ENCODE peak calls at places on chromosomes 13 and 19, in seven cellular contexts. One of them, this sample, is unnamed.

GRCh38 chr13:20904908-20905307 is 2.4 kb upstream of the XPO4 start:
- DNase-seq in CD4-positive, CD25-positive, alpha-beta regulatory T cell: no peak
- DNase-seq in fibroblast of pulmonary artery: no peak
- DNase-seq in CD8-positive, alpha-beta memory T cell: no peak
- DNase-seq in NCI-H2081: no peak
- DNase-seq in heart right ventricle: no peak
- DNase-seq in kidney epithelial cell: no peak
- DNase-seq in this sample: no peak

GRCh38 chr19:48724796-48725753 is 5.5 kb upstream of the MAMSTR start:
- DNase-seq in CD4-positive, CD25-positive, alpha-beta regulatory T cell: no peak
- DNase-seq in fibroblast of pulmonary artery: peak
- DNase-seq in CD8-positive, alpha-beta memory T cell: peak
- DNase-seq in NCI-H2081: peak
- DNase-seq in heart right ventricle: no peak
- DNase-seq in kidney epithelial cell: no peak
- DNase-seq in this sample: peak

GRCh38 chr19:45402469-45403070 is 2.3 kb downstream of the PPP1R13L start:
- DNase-seq in CD4-positive, CD25-positive, alpha-beta regulatory T cell: peak
- DNase-seq in fibroblast of pulmonary artery: no peak
- DNase-seq in CD8-positive, alpha-beta memory T cell: peak
- DNase-seq in NCI-H2081: no peak
- DNase-seq in heart right ventricle: peak
- DNase-seq in kidney epithelial cell: no peak
- DNase-seq in this sample: no peak

GRCh38 chr19:45008554-45008953 is 7.3 kb downstream of the RELB start:
- DNase-seq in CD4-positive, CD25-positive, alpha-beta regulatory T cell: no peak
- DNase-seq in fibroblast of pulmonary artery: no peak
- DNase-seq in CD8-positive, alpha-beta memory T cell: no peak
- DNase-seq in NCI-H2081: no peak
- DNase-seq in heart right ventricle: no peak
- DNase-seq in kidney epithelial cell: no peak
- DNase-seq in this sample: no peak

GRCh38 chr13:113781571-113781970 is 22.5 kb downstream of the TMEM255B start:
- DNase-seq in CD4-positive, CD25-positive, alpha-beta regulatory T cell: no peak
- DNase-seq in fibroblast of pulmonary artery: no peak
- DNase-seq in CD8-positive, alpha-beta memory T cell: no peak
- DNase-seq in NCI-H2081: no peak
- DNase-seq in heart right ventricle: no peak
- DNase-seq in kidney epithelial cell: no peak
- DNase-seq in this sample: no peak

GRCh38 chr13:44322928-44323327 is 50.7 kb upstream of the SERP2 start:
- DNase-seq in CD4-positive, CD25-positive, alpha-beta regulatory T cell: no peak
- DNase-seq in fibroblast of pulmonary artery: no peak
- DNase-seq in CD8-positive, alpha-beta memory T cell: no peak
- DNase-seq in NCI-H2081: no peak
- DNase-seq in heart right ventricle: no peak
- DNase-seq in kidney epithelial cell: no peak
- DNase-seq in this sample: no peak

GRCh38 chr13:71962735-71963134 is 95.7 kb upstream of the DACH1 start:
- DNase-seq in CD4-positive, CD25-positive, alpha-beta regulatory T cell: no peak
- DNase-seq in fibroblast of pulmonary artery: no peak
- DNase-seq in CD8-positive, alpha-beta memory T cell: no peak
- DNase-seq in NCI-H2081: no peak
- DNase-seq in heart right ventricle: no peak
- DNase-seq in kidney epithelial cell: no peak
- DNase-seq in this sample: no peak

GRCh38 chr13:114071441-114071840 is 61.0 kb downstream of the RASA3 start:
- DNase-seq in CD4-positive, CD25-positive, alpha-beta regulatory T cell: no peak
- DNase-seq in fibroblast of pulmonary artery: no peak
- DNase-seq in CD8-positive, alpha-beta memory T cell: no peak
- DNase-seq in NCI-H2081: no peak
- DNase-seq in heart right ventricle: no peak
- DNase-seq in kidney epithelial cell: no peak
- DNase-seq in this sample: no peak

GRCh38 chr19:38044267-38045111 is 137.5 kb downstream of the SIPA1L3 start:
- DNase-seq in CD4-positive, CD25-positive, alpha-beta regulatory T cell: no peak
- DNase-seq in fibroblast of pulmonary artery: peak
- DNase-seq in CD8-positive, alpha-beta memory T cell: no peak
- DNase-seq in NCI-H2081: no peak
- DNase-seq in heart right ventricle: no peak
- DNase-seq in kidney epithelial cell: no peak
- DNase-seq in this sample: peak

GRCh38 chr19:49149652-49150105 is 5.5 kb downstream of the HRC start:
- DNase-seq in CD4-positive, CD25-positive, alpha-beta regulatory T cell: no peak
- DNase-seq in fibroblast of pulmonary artery: peak
- DNase-seq in CD8-positive, alpha-beta memory T cell: no peak
- DNase-seq in NCI-H2081: peak
- DNase-seq in heart right ventricle: peak
- DNase-seq in kidney epithelial cell: no peak
- DNase-seq in this sample: peak

GRCh38 chr13:113049521-113049941 is 56.1 kb upstream of the F7 start:
- DNase-seq in CD4-positive, CD25-positive, alpha-beta regulatory T cell: no peak
- DNase-seq in fibroblast of pulmonary artery: no peak
- DNase-seq in CD8-positive, alpha-beta memory T cell: no peak
- DNase-seq in NCI-H2081: no peak
- DNase-seq in heart right ventricle: peak
- DNase-seq in kidney epithelial cell: no peak
- DNase-seq in this sample: no peak

GRCh38 chr13:44921931-44922758 is 67.1 kb downstream of the NUFIP1 start:
- DNase-seq in CD4-positive, CD25-positive, alpha-beta regulatory T cell: no peak
- DNase-seq in fibroblast of pulmonary artery: peak
- DNase-seq in CD8-positive, alpha-beta memory T cell: no peak
- DNase-seq in NCI-H2081: peak
- DNase-seq in heart right ventricle: no peak
- DNase-seq in kidney epithelial cell: peak
- DNase-seq in this sample: peak

GRCh38 chr13:71780546-71780945 is 86.5 kb downstream of the DACH1 start:
- DNase-seq in CD4-positive, CD25-positive, alpha-beta regulatory T cell: no peak
- DNase-seq in fibroblast of pulmonary artery: no peak
- DNase-seq in CD8-positive, alpha-beta memory T cell: no peak
- DNase-seq in NCI-H2081: no peak
- DNase-seq in heart right ventricle: no peak
- DNase-seq in kidney epithelial cell: no peak
- DNase-seq in this sample: no peak

GRCh38 chr13:40812724-40813445 is 23.5 kb downstream of the SLC25A15 start:
- DNase-seq in CD4-positive, CD25-positive, alpha-beta regulatory T cell: no peak
- DNase-seq in fibroblast of pulmonary artery: no peak
- DNase-seq in CD8-positive, alpha-beta memory T cell: no peak
- DNase-seq in NCI-H2081: no peak
- DNase-seq in heart right ventricle: no peak
- DNase-seq in kidney epithelial cell: peak
- DNase-seq in this sample: peak

GRCh38 chr19:893775-894090 is 449 bp downstream of the RNU6-9 start:
- DNase-seq in CD4-positive, CD25-positive, alpha-beta regulatory T cell: no peak
- DNase-seq in fibroblast of pulmonary artery: no peak
- DNase-seq in CD8-positive, alpha-beta memory T cell: no peak
- DNase-seq in NCI-H2081: no peak
- DNase-seq in heart right ventricle: no peak
- DNase-seq in kidney epithelial cell: no peak
- DNase-seq in this sample: no peak

GRCh38 chr19:3062165-3063105 is at the start of gene TLE5:
- DNase-seq in CD4-positive, CD25-positive, alpha-beta regulatory T cell: peak
- DNase-seq in fibroblast of pulmonary artery: peak
- DNase-seq in CD8-positive, alpha-beta memory T cell: peak
- DNase-seq in NCI-H2081: peak
- DNase-seq in heart right ventricle: peak
- DNase-seq in kidney epithelial cell: no peak
- DNase-seq in this sample: no peak

GRCh38 chr19:29596080-29596479 is 10.0 kb upstream of the POP4 start:
- DNase-seq in CD4-positive, CD25-positive, alpha-beta regulatory T cell: no peak
- DNase-seq in fibroblast of pulmonary artery: no peak
- DNase-seq in CD8-positive, alpha-beta memory T cell: no peak
- DNase-seq in NCI-H2081: no peak
- DNase-seq in heart right ventricle: no peak
- DNase-seq in kidney epithelial cell: no peak
- DNase-seq in this sample: no peak

GRCh38 chr19:12786149-12786870 is 5.0 kb upstream of the JUNB start:
- DNase-seq in CD4-positive, CD25-positive, alpha-beta regulatory T cell: no peak
- DNase-seq in fibroblast of pulmonary artery: no peak
- DNase-seq in CD8-positive, alpha-beta memory T cell: no peak
- DNase-seq in NCI-H2081: no peak
- DNase-seq in heart right ventricle: peak
- DNase-seq in kidney epithelial cell: no peak
- DNase-seq in this sample: no peak

GRCh38 chr19:339262-339887 is 5.2 kb downstream of the MIER2 start:
- DNase-seq in CD4-positive, CD25-positive, alpha-beta regulatory T cell: no peak
- DNase-seq in fibroblast of pulmonary artery: no peak
- DNase-seq in CD8-positive, alpha-beta memory T cell: no peak
- DNase-seq in NCI-H2081: no peak
- DNase-seq in heart right ventricle: no peak
- DNase-seq in kidney epithelial cell: no peak
- DNase-seq in this sample: peak

GRCh38 chr13:113596321-113597200 is 12.0 kb downstream of the TFDP1 start:
- DNase-seq in CD4-positive, CD25-positive, alpha-beta regulatory T cell: no peak
- DNase-seq in fibroblast of pulmonary artery: no peak
- DNase-seq in CD8-positive, alpha-beta memory T cell: no peak
- DNase-seq in NCI-H2081: no peak
- DNase-seq in heart right ventricle: no peak
- DNase-seq in kidney epithelial cell: no peak
- DNase-seq in this sample: no peak

GRCh38 chr13:100550433-100550832 is 38.2 kb downstream of the GGACT start:
- DNase-seq in CD4-positive, CD25-positive, alpha-beta regulatory T cell: no peak
- DNase-seq in fibroblast of pulmonary artery: peak
- DNase-seq in CD8-positive, alpha-beta memory T cell: no peak
- DNase-seq in NCI-H2081: no peak
- DNase-seq in heart right ventricle: no peak
- DNase-seq in kidney epithelial cell: no peak
- DNase-seq in this sample: peak

GRCh38 chr13:71483733-71484132 is 383.3 kb downstream of the DACH1 start:
- DNase-seq in CD4-positive, CD25-positive, alpha-beta regulatory T cell: no peak
- DNase-seq in fibroblast of pulmonary artery: no peak
- DNase-seq in CD8-positive, alpha-beta memory T cell: no peak
- DNase-seq in NCI-H2081: no peak
- DNase-seq in heart right ventricle: no peak
- DNase-seq in kidney epithelial cell: no peak
- DNase-seq in this sample: no peak

GRCh38 chr13:27293873-27294515 is 23.4 kb downstream of the RASL11A start:
- DNase-seq in CD4-positive, CD25-positive, alpha-beta regulatory T cell: no peak
- DNase-seq in fibroblast of pulmonary artery: no peak
- DNase-seq in CD8-positive, alpha-beta memory T cell: peak
- DNase-seq in NCI-H2081: no peak
- DNase-seq in heart right ventricle: no peak
- DNase-seq in kidney epithelial cell: no peak
- DNase-seq in this sample: no peak

GRCh38 chr19:50329146-50329925 is at the start of gene KCNC3:
- DNase-seq in CD4-positive, CD25-positive, alpha-beta regulatory T cell: peak
- DNase-seq in fibroblast of pulmonary artery: peak
- DNase-seq in CD8-positive, alpha-beta memory T cell: peak
- DNase-seq in NCI-H2081: peak
- DNase-seq in heart right ventricle: peak
- DNase-seq in kidney epithelial cell: peak
- DNase-seq in this sample: peak

GRCh38 chr19:11140896-11141295 is 14.7 kb downstream of the SPC24 start:
- DNase-seq in CD4-positive, CD25-positive, alpha-beta regulatory T cell: no peak
- DNase-seq in fibroblast of pulmonary artery: no peak
- DNase-seq in CD8-positive, alpha-beta memory T cell: no peak
- DNase-seq in NCI-H2081: no peak
- DNase-seq in heart right ventricle: no peak
- DNase-seq in kidney epithelial cell: no peak
- DNase-seq in this sample: no peak

GRCh38 chr19:29477831-29478577 is 47.8 kb upstream of the VSTM2B start:
- DNase-seq in CD4-positive, CD25-positive, alpha-beta regulatory T cell: no peak
- DNase-seq in fibroblast of pulmonary artery: no peak
- DNase-seq in CD8-positive, alpha-beta memory T cell: no peak
- DNase-seq in NCI-H2081: no peak
- DNase-seq in heart right ventricle: no peak
- DNase-seq in kidney epithelial cell: no peak
- DNase-seq in this sample: no peak

GRCh38 chr19:33557720-33558119 is 36.1 kb upstream of the PEPD start:
- DNase-seq in CD4-positive, CD25-positive, alpha-beta regulatory T cell: no peak
- DNase-seq in fibroblast of pulmonary artery: no peak
- DNase-seq in CD8-positive, alpha-beta memory T cell: no peak
- DNase-seq in NCI-H2081: no peak
- DNase-seq in heart right ventricle: no peak
- DNase-seq in kidney epithelial cell: no peak
- DNase-seq in this sample: no peak

GRCh38 chr19:19372656-19373416 is 32.6 kb upstream of the GATAD2A start:
- DNase-seq in CD4-positive, CD25-positive, alpha-beta regulatory T cell: peak
- DNase-seq in fibroblast of pulmonary artery: peak
- DNase-seq in CD8-positive, alpha-beta memory T cell: no peak
- DNase-seq in NCI-H2081: no peak
- DNase-seq in heart right ventricle: peak
- DNase-seq in kidney epithelial cell: no peak
- DNase-seq in this sample: peak

GRCh38 chr19:1513492-1514294 is 874 bp upstream of the ADAMTSL5 start:
- DNase-seq in CD4-positive, CD25-positive, alpha-beta regulatory T cell: peak
- DNase-seq in fibroblast of pulmonary artery: peak
- DNase-seq in CD8-positive, alpha-beta memory T cell: peak
- DNase-seq in NCI-H2081: no peak
- DNase-seq in heart right ventricle: peak
- DNase-seq in kidney epithelial cell: no peak
- DNase-seq in this sample: peak

GRCh38 chr19:48603850-48604249 is 2.7 kb upstream of the SPACA4 start:
- DNase-seq in CD4-positive, CD25-positive, alpha-beta regulatory T cell: no peak
- DNase-seq in fibroblast of pulmonary artery: no peak
- DNase-seq in CD8-positive, alpha-beta memory T cell: no peak
- DNase-seq in NCI-H2081: no peak
- DNase-seq in heart right ventricle: no peak
- DNase-seq in kidney epithelial cell: no peak
- DNase-seq in this sample: no peak

GRCh38 chr19:5292843-5293606 is 47.6 kb downstream of the PTPRS start:
- DNase-seq in CD4-positive, CD25-positive, alpha-beta regulatory T cell: peak
- DNase-seq in fibroblast of pulmonary artery: peak
- DNase-seq in CD8-positive, alpha-beta memory T cell: peak
- DNase-seq in NCI-H2081: peak
- DNase-seq in heart right ventricle: peak
- DNase-seq in kidney epithelial cell: no peak
- DNase-seq in this sample: peak